ENCODE peak calls at places on chromosomes 6 and 20, in six cellular contexts. One of them, this sample, is unnamed. For H3K36me3 and H3K9me3, the result is how much of the 10 kb centered on the place peaks cover.

GRCh38 chr6:41515995-41516394 is 30.2 kb upstream of the FOXP4 start:
- DNase-seq in pancreas: no peak
- DNase-seq in Peyer's patch: no peak
- DNase-seq in WERI-Rb-1: no peak
- DNase-seq in MM.1S: no peak
- DNase-seq in psoas muscle: no peak
- DNase-seq in this sample: no peak

GRCh38 chr6:41692735-41693134 is 42.7 kb downstream of the TFEB start:
- DNase-seq in MM.1S: no peak
- DNase-seq in Peyer's patch: no peak
- DNase-seq in pancreas: no peak
- DNase-seq in psoas muscle: no peak
- DNase-seq in WERI-Rb-1: no peak
- DNase-seq in this sample: no peak

GRCh38 chr6:41519748-41520699 is 26.2 kb upstream of the FOXP4 start:
- DNase-seq in MM.1S: no peak
- DNase-seq in pancreas: no peak
- DNase-seq in psoas muscle: no peak
- DNase-seq in Peyer's patch: no peak
- DNase-seq in WERI-Rb-1: no peak
- DNase-seq in this sample: no peak

GRCh38 chr20:22522701-22523100 is 61.7 kb downstream of the FOXA2 start:
- DNase-seq in pancreas: no peak
- DNase-seq in MM.1S: no peak
- DNase-seq in WERI-Rb-1: no peak
- DNase-seq in psoas muscle: no peak
- DNase-seq in Peyer's patch: no peak
- DNase-seq in this sample: no peak

GRCh38 chr6:96152114-96152708 is 136.4 kb downstream of the FUT9 start:
- DNase-seq in Peyer's patch: no peak
- DNase-seq in MM.1S: no peak
- DNase-seq in WERI-Rb-1: no peak
- DNase-seq in pancreas: no peak
- DNase-seq in psoas muscle: no peak
- DNase-seq in this sample: no peak

GRCh38 chr6:91149246-91149645 is 562.4 kb upstream of the MAP3K7 start:
- DNase-seq in MM.1S: no peak
- DNase-seq in psoas muscle: no peak
- DNase-seq in Peyer's patch: no peak
- DNase-seq in pancreas: no peak
- DNase-seq in WERI-Rb-1: no peak
- DNase-seq in this sample: no peak

GRCh38 chr6:157020398-157021266 is 243.5 kb downstream of the ARID1B start:
- DNase-seq in WERI-Rb-1: peak
- DNase-seq in MM.1S: peak
- DNase-seq in Peyer's patch: peak
- DNase-seq in pancreas: peak
- DNase-seq in psoas muscle: peak
- DNase-seq in this sample: peak

GRCh38 chr20:52985687-52986086 is 13.5 kb downstream of the TSHZ2 start:
- DNase-seq in Peyer's patch: no peak
- DNase-seq in psoas muscle: no peak
- DNase-seq in WERI-Rb-1: no peak
- DNase-seq in MM.1S: no peak
- DNase-seq in pancreas: no peak
- DNase-seq in this sample: no peak

GRCh38 chr6:126156973-126157372 is 170.6 kb downstream of the TRMT11 start:
- DNase-seq in pancreas: no peak
- DNase-seq in WERI-Rb-1: no peak
- DNase-seq in Peyer's patch: no peak
- DNase-seq in psoas muscle: no peak
- DNase-seq in MM.1S: no peak
- DNase-seq in this sample: no peak

GRCh38 chr6:89310929-89311328 is 4.2 kb downstream of the GABRR2 start:
- DNase-seq in Peyer's patch: no peak
- DNase-seq in pancreas: no peak
- DNase-seq in MM.1S: no peak
- DNase-seq in psoas muscle: no peak
- DNase-seq in WERI-Rb-1: peak
- DNase-seq in this sample: peak

GRCh38 chr6:19377722-19378121 is 459.4 kb upstream of the ID4 start:
- DNase-seq in Peyer's patch: no peak
- DNase-seq in WERI-Rb-1: no peak
- DNase-seq in psoas muscle: no peak
- DNase-seq in pancreas: no peak
- DNase-seq in MM.1S: no peak
- DNase-seq in this sample: no peak

GRCh38 chr6:19380287-19380686 is 456.9 kb upstream of the ID4 start:
- DNase-seq in Peyer's patch: no peak
- DNase-seq in WERI-Rb-1: no peak
- DNase-seq in psoas muscle: no peak
- DNase-seq in MM.1S: no peak
- DNase-seq in pancreas: no peak
- DNase-seq in this sample: no peak

DNA sequence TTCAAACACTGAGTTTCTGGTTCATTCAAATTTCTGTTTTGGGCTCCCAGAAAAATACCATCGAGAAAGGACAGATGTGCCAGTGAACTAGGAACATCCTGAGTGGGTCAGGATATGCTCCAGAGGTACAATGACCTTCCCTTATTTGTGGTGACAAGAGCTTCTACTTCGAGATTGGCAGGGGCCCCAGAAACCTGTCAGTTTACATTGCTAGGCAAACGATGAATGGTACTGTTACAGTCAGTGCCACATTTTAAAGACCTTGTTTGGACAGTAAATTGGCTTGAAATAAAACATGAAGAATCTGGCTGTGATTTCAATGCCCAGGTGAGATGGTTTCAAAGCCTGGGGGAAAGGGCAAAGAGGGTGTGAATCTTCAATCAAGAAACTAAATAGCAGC is 454.5 kb upstream of the ID4 start:
- DNase-seq in pancreas: no peak
- DNase-seq in psoas muscle: no peak
- DNase-seq in WERI-Rb-1: no peak
- DNase-seq in MM.1S: no peak
- DNase-seq in Peyer's patch: no peak
- DNase-seq in this sample: no peak
- H3K36me3 ChIP-seq in pancreas: under half
- H3K36me3 ChIP-seq in psoas muscle: under half
- H3K36me3 ChIP-seq in WERI-Rb-1: under half
- H3K36me3 ChIP-seq in MM.1S: under half
- H3K36me3 ChIP-seq in Peyer's patch: under half
- H3K36me3 ChIP-seq in this sample: under half

GRCh38 chr20:54002741-54003140 is 67.7 kb downstream of the BCAS1 start:
- DNase-seq in psoas muscle: no peak
- DNase-seq in pancreas: no peak
- DNase-seq in WERI-Rb-1: no peak
- DNase-seq in Peyer's patch: no peak
- DNase-seq in MM.1S: no peak
- DNase-seq in this sample: no peak
- H3K9me3 ChIP-seq in psoas muscle: under half
- H3K9me3 ChIP-seq in pancreas: under half
- H3K9me3 ChIP-seq in WERI-Rb-1: under half
- H3K9me3 ChIP-seq in Peyer's patch: under half
- H3K9me3 ChIP-seq in MM.1S: under half
- H3K9me3 ChIP-seq in this sample: under half

DNA sequence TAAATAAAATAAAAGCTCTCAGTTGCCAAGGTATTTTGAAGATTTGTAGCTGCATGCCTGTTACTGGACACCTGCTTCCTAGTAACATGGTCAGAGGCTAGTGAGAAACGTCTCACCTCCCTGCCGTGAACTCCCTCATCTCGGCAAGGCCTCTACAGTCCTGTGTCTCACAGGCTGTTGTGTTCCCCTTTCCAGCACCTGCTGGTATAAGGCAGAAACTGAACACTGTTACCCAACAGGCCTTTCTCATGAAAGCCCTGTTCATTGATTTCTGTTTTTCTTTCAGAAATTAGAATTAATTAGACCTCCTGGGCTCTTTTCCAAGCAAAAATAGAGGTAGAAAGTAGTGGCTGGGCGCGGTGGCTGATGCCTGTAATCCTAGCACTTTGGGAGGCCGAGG is 17.6 kb upstream of the SRSF3 start:
- DNase-seq in psoas muscle: no peak
- DNase-seq in Peyer's patch: no peak
- DNase-seq in pancreas: no peak
- DNase-seq in WERI-Rb-1: no peak
- DNase-seq in MM.1S: no peak
- DNase-seq in this sample: no peak
- H3K36me3 ChIP-seq in psoas muscle: under half
- H3K36me3 ChIP-seq in Peyer's patch: under half
- H3K36me3 ChIP-seq in pancreas: under half
- H3K36me3 ChIP-seq in WERI-Rb-1: under half
- H3K36me3 ChIP-seq in MM.1S: under half
- H3K36me3 ChIP-seq in this sample: under half

GRCh38 chr6:135478626-135479025 is 18.9 kb downstream of the AHI1 start:
- DNase-seq in WERI-Rb-1: no peak
- DNase-seq in pancreas: no peak
- DNase-seq in MM.1S: no peak
- DNase-seq in Peyer's patch: no peak
- DNase-seq in psoas muscle: no peak
- DNase-seq in this sample: no peak

DNA sequence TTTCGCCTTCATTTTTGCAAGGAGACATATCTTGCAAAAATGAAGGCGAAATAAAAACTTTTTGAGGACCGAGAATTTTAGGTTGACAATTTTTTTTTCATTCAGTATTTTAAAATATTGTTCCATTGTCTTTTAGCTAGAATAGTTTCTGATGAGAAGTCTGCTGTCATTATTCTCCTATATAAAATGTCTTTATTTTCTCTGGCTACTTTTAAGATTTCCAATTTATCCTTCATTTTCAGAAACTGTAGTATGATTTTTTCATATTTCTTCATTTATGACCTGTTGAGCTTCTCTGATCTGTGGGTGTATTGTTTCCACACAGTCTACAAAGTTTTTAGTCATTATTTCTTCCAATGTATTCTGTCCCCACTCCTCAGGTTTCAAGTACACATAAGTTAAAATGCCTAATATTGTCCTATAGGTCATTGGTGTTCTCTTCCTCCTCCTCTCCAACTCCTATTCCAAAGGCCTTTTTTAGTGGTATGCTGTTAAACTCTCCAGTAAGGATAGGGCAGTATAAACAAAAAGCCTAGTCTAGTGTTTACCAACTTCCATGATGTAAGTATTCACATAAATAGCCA is 15.7 kb downstream of the AHI1 start:
- DNase-seq in psoas muscle: no peak
- DNase-seq in Peyer's patch: no peak
- DNase-seq in pancreas: no peak
- DNase-seq in WERI-Rb-1: no peak
- DNase-seq in MM.1S: peak
- DNase-seq in this sample: no peak
- H3K9me3 ChIP-seq in psoas muscle: under half
- H3K9me3 ChIP-seq in Peyer's patch: under half
- H3K9me3 ChIP-seq in pancreas: under half
- H3K9me3 ChIP-seq in WERI-Rb-1: under half
- H3K9me3 ChIP-seq in MM.1S: under half
- H3K9me3 ChIP-seq in this sample: under half